ENCODE peak calls at places on chromosomes 2 and 18, in four cellular contexts. One of them, this sample, is unnamed.

GRCh38 chr18:39053569-39053968 is 1488.0 kb upstream of the CELF4 start:
- DNase-seq in adrenal gland: no peak
- DNase-seq in left ventricle myocardium inferior: no peak
- DNase-seq in H54: no peak
- DNase-seq in this sample: no peak

GRCh38 chr18:39946623-39947061 is 2008.4 kb upstream of the PIK3C3 start:
- DNase-seq in adrenal gland: peak
- DNase-seq in left ventricle myocardium inferior: no peak
- DNase-seq in H54: peak
- DNase-seq in this sample: no peak

GRCh38 chr2:183868707-183869106 is 729.6 kb upstream of the ZNF804A start:
- DNase-seq in adrenal gland: no peak
- DNase-seq in left ventricle myocardium inferior: no peak
- DNase-seq in H54: no peak
- DNase-seq in this sample: no peak

GRCh38 chr2:168731002-168731401 is 71.4 kb upstream of the NOSTRIN start:
- DNase-seq in adrenal gland: no peak
- DNase-seq in left ventricle myocardium inferior: no peak
- DNase-seq in H54: no peak
- DNase-seq in this sample: no peak

GRCh38 chr18:5970032-5970431 is 74.7 kb upstream of the TMEM200C start:
- DNase-seq in adrenal gland: no peak
- DNase-seq in left ventricle myocardium inferior: no peak
- DNase-seq in H54: no peak
- DNase-seq in this sample: no peak

GRCh38 chr2:144801766-144802165 is 281.8 kb upstream of the ZEB2 start:
- DNase-seq in adrenal gland: no peak
- DNase-seq in left ventricle myocardium inferior: no peak
- DNase-seq in H54: peak
- DNase-seq in this sample: no peak

GRCh38 chr2:216842634-216843033 is 17.2 kb downstream of the TNP1 start:
- DNase-seq in adrenal gland: no peak
- DNase-seq in left ventricle myocardium inferior: peak
- DNase-seq in H54: no peak
- DNase-seq in this sample: no peak

GRCh38 chr18:79616651-79617518 is 62.7 kb upstream of the CTDP1 start:
- DNase-seq in adrenal gland: peak
- DNase-seq in left ventricle myocardium inferior: no peak
- DNase-seq in H54: no peak
- DNase-seq in this sample: peak

GRCh38 chr18:62325806-62326645 is 916 bp downstream of the TNFRSF11A start:
- DNase-seq in adrenal gland: no peak
- DNase-seq in left ventricle myocardium inferior: no peak
- DNase-seq in H54: no peak
- DNase-seq in this sample: no peak

GRCh38 chr2:216163518-216163917 is 54.4 kb downstream of the XRCC5 start:
- DNase-seq in adrenal gland: no peak
- DNase-seq in left ventricle myocardium inferior: no peak
- DNase-seq in H54: no peak
- DNase-seq in this sample: no peak

GRCh38 chr2:134522436-134522835 is 196.4 kb downstream of the TMEM163 start:
- DNase-seq in adrenal gland: no peak
- DNase-seq in left ventricle myocardium inferior: no peak
- DNase-seq in H54: no peak
- DNase-seq in this sample: no peak

This sample was measured in lower lobe of right lung.